ENCODE peak calls at places on chromosomes 6 and 20, in seven cellular contexts. One of them, this sample, is unnamed.

GRCh38 chr6:94636780-94637385 is 940.5 kb upstream of the MANEA start:
- DNase-seq in neuronal stem cell: peak; percentile 24
- DNase-seq in H1: no peak
- DNase-seq in IMR-90: peak; percentile 1
- DNase-seq in H9: peak; percentile 36
- DNase-seq in trophoblast cell: no peak
- DNase-seq in mesenchymal stem cell: peak; percentile 28
- DNase-seq in this sample: peak; percentile 63

GRCh38 chr6:31441368-31442267 is 38.2 kb downstream of the MICA start:
- DNase-seq in neuronal stem cell: peak; percentile 70
- DNase-seq in H1: peak; percentile 46
- DNase-seq in mesenchymal stem cell: peak; percentile 66
- DNase-seq in H9: peak; percentile 87
- DNase-seq in trophoblast cell: peak; percentile 27
- DNase-seq in IMR-90: peak; percentile 34
- DNase-seq in this sample: peak; percentile 67

GRCh38 chr20:38855356-38855755 is 49.9 kb downstream of the PPP1R16B start:
- DNase-seq in mesenchymal stem cell: no peak
- DNase-seq in H9: no peak
- DNase-seq in IMR-90: peak; percentile 35
- DNase-seq in trophoblast cell: no peak
- DNase-seq in H1: no peak
- DNase-seq in neuronal stem cell: no peak
- DNase-seq in this sample: no peak

GRCh38 chr6:136772685-136773472 is 19.4 kb downstream of the MAP3K5 start:
- DNase-seq in trophoblast cell: peak; percentile 87
- DNase-seq in H1: no peak
- DNase-seq in neuronal stem cell: no peak
- DNase-seq in mesenchymal stem cell: no peak
- DNase-seq in IMR-90: no peak
- DNase-seq in H9: peak; percentile 58
- DNase-seq in this sample: peak; percentile 89

GRCh38 chr6:1442929-1443328 is 53.6 kb downstream of the FOXF2 start:
- DNase-seq in neuronal stem cell: no peak
- DNase-seq in trophoblast cell: no peak
- DNase-seq in H1: no peak
- DNase-seq in H9: no peak
- DNase-seq in mesenchymal stem cell: no peak
- DNase-seq in IMR-90: no peak
- DNase-seq in this sample: no peak

GRCh38 chr6:85079761-85080160 is 315.4 kb upstream of the TBX18 start:
- DNase-seq in neuronal stem cell: no peak
- DNase-seq in mesenchymal stem cell: no peak
- DNase-seq in H9: no peak
- DNase-seq in IMR-90: no peak
- DNase-seq in H1: no peak
- DNase-seq in trophoblast cell: no peak
- DNase-seq in this sample: no peak

GRCh38 chr6:25781134-25781533 is 26.6 kb downstream of the SLC17A4 start:
- DNase-seq in H1: no peak
- DNase-seq in mesenchymal stem cell: no peak
- DNase-seq in trophoblast cell: no peak
- DNase-seq in H9: no peak
- DNase-seq in IMR-90: no peak
- DNase-seq in neuronal stem cell: no peak
- DNase-seq in this sample: no peak

GRCh38 chr6:10413850-10414765 is 766 bp downstream of the TFAP2A start:
- DNase-seq in mesenchymal stem cell: no peak
- DNase-seq in H9: peak; percentile 67
- DNase-seq in H1: no peak
- DNase-seq in neuronal stem cell: no peak
- DNase-seq in IMR-90: no peak
- DNase-seq in trophoblast cell: peak; percentile 53
- DNase-seq in this sample: peak; percentile 92

GRCh38 chr20:1816384-1817381 is 78.5 kb upstream of the SIRPA start:
- DNase-seq in H9: peak; percentile 21
- DNase-seq in mesenchymal stem cell: peak; percentile 50
- DNase-seq in IMR-90: peak; percentile 63
- DNase-seq in H1: no peak
- DNase-seq in neuronal stem cell: no peak
- DNase-seq in trophoblast cell: no peak
- DNase-seq in this sample: no peak

GRCh38 chr6:7998103-7998725 is 66.0 kb downstream of the BLOC1S5 start:
- DNase-seq in H1: no peak
- DNase-seq in trophoblast cell: peak; percentile 45
- DNase-seq in neuronal stem cell: no peak
- DNase-seq in mesenchymal stem cell: peak; percentile 35
- DNase-seq in IMR-90: peak; percentile 93
- DNase-seq in H9: no peak
- DNase-seq in this sample: no peak

GRCh38 chr6:15897063-15897934 is 231.6 kb upstream of the MYLIP start:
- DNase-seq in H9: no peak
- DNase-seq in H1: no peak
- DNase-seq in IMR-90: peak; percentile 5
- DNase-seq in mesenchymal stem cell: peak; percentile 91
- DNase-seq in neuronal stem cell: no peak
- DNase-seq in trophoblast cell: peak; percentile 75
- DNase-seq in this sample: peak; percentile 47

GRCh38 chr6:154613137-154613676 is 102.7 kb upstream of the CNKSR3 start:
- DNase-seq in trophoblast cell: peak; percentile 7
- DNase-seq in neuronal stem cell: no peak
- DNase-seq in H1: no peak
- DNase-seq in IMR-90: peak; percentile 79
- DNase-seq in H9: no peak
- DNase-seq in mesenchymal stem cell: peak; percentile 89
- DNase-seq in this sample: no peak

GRCh38 chr6:129695373-129696027 is 14.5 kb downstream of the ARHGAP18 start:
- DNase-seq in H1: no peak
- DNase-seq in trophoblast cell: no peak
- DNase-seq in IMR-90: no peak
- DNase-seq in neuronal stem cell: no peak
- DNase-seq in H9: no peak
- DNase-seq in mesenchymal stem cell: no peak
- DNase-seq in this sample: no peak

GRCh38 chr20:35025116-35025515 is 67.5 kb downstream of the TRPC4AP start:
- DNase-seq in neuronal stem cell: no peak
- DNase-seq in H1: no peak
- DNase-seq in trophoblast cell: no peak
- DNase-seq in H9: no peak
- DNase-seq in IMR-90: no peak
- DNase-seq in mesenchymal stem cell: no peak
- DNase-seq in this sample: no peak

GRCh38 chr20:45297786-45298497 is 8.7 kb upstream of the RBPJL start:
- DNase-seq in neuronal stem cell: no peak
- DNase-seq in H9: no peak
- DNase-seq in mesenchymal stem cell: no peak
- DNase-seq in IMR-90: no peak
- DNase-seq in H1: no peak
- DNase-seq in trophoblast cell: no peak
- DNase-seq in this sample: no peak

GRCh38 chr6:39420300-39421265 is 98.1 kb upstream of the KCNK16 start:
- DNase-seq in mesenchymal stem cell: no peak
- DNase-seq in H9: no peak
- DNase-seq in neuronal stem cell: no peak
- DNase-seq in IMR-90: peak; percentile 2
- DNase-seq in trophoblast cell: no peak
- DNase-seq in H1: no peak
- DNase-seq in this sample: no peak

GRCh38 chr6:143928853-143929252 is 64.6 kb downstream of the ZC2HC1B start:
- DNase-seq in neuronal stem cell: no peak
- DNase-seq in IMR-90: no peak
- DNase-seq in H1: no peak
- DNase-seq in trophoblast cell: no peak
- DNase-seq in mesenchymal stem cell: no peak
- DNase-seq in H9: no peak
- DNase-seq in this sample: no peak

GRCh38 chr6:151065027-151065815 is 174.5 kb upstream of the AKAP12 start:
- DNase-seq in H1: no peak
- DNase-seq in H9: no peak
- DNase-seq in trophoblast cell: no peak
- DNase-seq in IMR-90: no peak
- DNase-seq in neuronal stem cell: no peak
- DNase-seq in mesenchymal stem cell: no peak
- DNase-seq in this sample: no peak

GRCh38 chr6:142551145-142551811 is 249.5 kb downstream of the ADGRG6 start:
- DNase-seq in neuronal stem cell: no peak
- DNase-seq in H1: no peak
- DNase-seq in trophoblast cell: no peak
- DNase-seq in IMR-90: no peak
- DNase-seq in H9: peak; percentile 40
- DNase-seq in mesenchymal stem cell: no peak
- DNase-seq in this sample: peak; percentile 23

GRCh38 chr6:19723533-19723932 is 113.6 kb upstream of the ID4 start:
- DNase-seq in H9: no peak
- DNase-seq in trophoblast cell: no peak
- DNase-seq in neuronal stem cell: no peak
- DNase-seq in mesenchymal stem cell: peak; percentile 76
- DNase-seq in IMR-90: peak; percentile 93
- DNase-seq in H1: no peak
- DNase-seq in this sample: peak; percentile 46

GRCh38 chr20:56554869-56555268 is 21.8 kb downstream of the FAM209B start:
- DNase-seq in trophoblast cell: peak; percentile 24
- DNase-seq in mesenchymal stem cell: peak; percentile 97
- DNase-seq in neuronal stem cell: no peak
- DNase-seq in IMR-90: peak; percentile 90
- DNase-seq in H9: peak; percentile 40
- DNase-seq in H1: no peak
- DNase-seq in this sample: peak; percentile 64

GRCh38 chr20:25484224-25484846 is 76.9 kb downstream of the GINS1 start:
- DNase-seq in H1: no peak
- DNase-seq in trophoblast cell: no peak
- DNase-seq in neuronal stem cell: no peak
- DNase-seq in H9: no peak
- DNase-seq in IMR-90: no peak
- DNase-seq in mesenchymal stem cell: no peak
- DNase-seq in this sample: peak; percentile 11

GRCh38 chr20:7692478-7692877 is 247.8 kb downstream of the HAO1 start:
- DNase-seq in IMR-90: no peak
- DNase-seq in H9: no peak
- DNase-seq in trophoblast cell: no peak
- DNase-seq in neuronal stem cell: no peak
- DNase-seq in mesenchymal stem cell: no peak
- DNase-seq in H1: no peak
- DNase-seq in this sample: no peak

GRCh38 chr20:7695622-7696021 is 244.6 kb downstream of the HAO1 start:
- DNase-seq in H9: no peak
- DNase-seq in trophoblast cell: no peak
- DNase-seq in neuronal stem cell: no peak
- DNase-seq in H1: no peak
- DNase-seq in IMR-90: peak; percentile 16
- DNase-seq in mesenchymal stem cell: peak; percentile 26
- DNase-seq in this sample: no peak

GRCh38 chr20:7693761-7694160 is 246.5 kb downstream of the HAO1 start:
- DNase-seq in H1: no peak
- DNase-seq in neuronal stem cell: no peak
- DNase-seq in trophoblast cell: no peak
- DNase-seq in IMR-90: no peak
- DNase-seq in H9: no peak
- DNase-seq in mesenchymal stem cell: no peak
- DNase-seq in this sample: no peak

GRCh38 chr20:7696311-7696710 is 243.9 kb downstream of the HAO1 start:
- DNase-seq in mesenchymal stem cell: no peak
- DNase-seq in IMR-90: no peak
- DNase-seq in trophoblast cell: no peak
- DNase-seq in H1: no peak
- DNase-seq in H9: no peak
- DNase-seq in neuronal stem cell: no peak
- DNase-seq in this sample: no peak

DNA sequence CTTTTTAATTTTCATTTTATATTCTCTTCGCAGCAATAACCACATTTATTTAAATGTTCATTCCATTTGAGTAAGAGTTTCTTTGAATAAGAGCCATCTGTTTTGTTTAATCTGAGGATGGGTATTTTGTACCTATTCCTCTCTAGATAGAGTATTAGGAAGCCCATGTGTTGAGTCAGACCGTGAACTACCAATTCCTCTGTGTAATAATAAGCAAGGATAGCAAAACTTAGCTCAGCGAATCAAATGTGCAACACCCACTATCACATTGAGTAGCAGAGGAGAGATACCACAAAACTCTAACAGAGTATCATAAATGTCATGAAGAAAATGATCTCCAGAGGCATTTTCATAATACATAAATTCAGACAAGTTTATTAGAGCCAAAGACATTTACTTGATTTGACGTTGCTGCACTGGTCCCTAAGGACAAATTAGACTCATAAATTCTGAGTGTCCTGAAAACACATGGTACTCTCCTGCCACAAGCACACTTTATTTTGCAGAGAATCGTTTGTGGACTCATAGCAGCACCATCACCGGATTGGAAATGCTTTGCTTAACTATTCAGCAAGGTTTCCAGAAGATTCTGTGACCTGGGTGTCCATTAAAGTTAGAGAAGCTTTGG is 245.2 kb downstream of the HAO1 start:
- DNase-seq in trophoblast cell: no peak
- DNase-seq in H1: no peak
- DNase-seq in IMR-90: no peak
- DNase-seq in neuronal stem cell: no peak
- DNase-seq in H9: no peak
- DNase-seq in mesenchymal stem cell: no peak
- DNase-seq in this sample: no peak
- H2AK5ac ChIP-seq in trophoblast cell: no peak overlapping the region
- H2AK5ac ChIP-seq in H1: no peak overlapping the region
- H2AK5ac ChIP-seq in IMR-90: no peak overlapping the region
- H2AK5ac ChIP-seq in neuronal stem cell: no peak overlapping the region
- H2AK5ac ChIP-seq in H9: no peak overlapping the region
- H2AK5ac ChIP-seq in mesenchymal stem cell: no peak overlapping the region
- H2AK5ac ChIP-seq in this sample: no peak overlapping the region

DNA sequence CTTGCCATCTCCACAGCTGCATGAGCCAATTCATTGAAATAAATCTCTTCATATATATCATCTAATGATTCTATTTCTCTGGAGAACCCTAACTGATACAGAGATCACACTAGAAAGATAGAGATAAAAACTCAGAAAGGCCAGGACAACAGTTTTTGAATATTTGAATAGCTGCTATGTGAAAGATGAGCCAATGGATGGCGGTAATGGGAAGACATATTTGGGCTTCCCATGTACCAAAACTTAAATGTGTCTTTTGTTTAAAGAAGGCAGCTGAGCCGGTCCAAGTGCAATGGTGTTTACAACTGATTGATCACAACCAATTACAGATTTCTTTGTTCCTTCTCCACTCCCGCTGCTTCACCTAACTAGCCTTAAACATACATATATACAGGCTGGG is 35.1 kb downstream of the SGK1 start:
- DNase-seq in trophoblast cell: no peak
- DNase-seq in neuronal stem cell: no peak
- DNase-seq in mesenchymal stem cell: no peak
- DNase-seq in H9: no peak
- DNase-seq in H1: no peak
- DNase-seq in IMR-90: no peak
- DNase-seq in this sample: no peak
- H2BK5ac ChIP-seq in trophoblast cell: no peak overlapping the region
- H2BK5ac ChIP-seq in neuronal stem cell: no peak overlapping the region
- H2BK5ac ChIP-seq in mesenchymal stem cell: no peak overlapping the region
- H2BK5ac ChIP-seq in H9: no peak overlapping the region
- H2BK5ac ChIP-seq in H1: no peak overlapping the region
- H2BK5ac ChIP-seq in IMR-90: no peak overlapping the region
- H2BK5ac ChIP-seq in this sample: no peak overlapping the region

GRCh38 chr20:63020681-63021080 is 13.9 kb upstream of the BHLHE23 start:
- DNase-seq in mesenchymal stem cell: no peak
- DNase-seq in H1: no peak
- DNase-seq in neuronal stem cell: no peak
- DNase-seq in trophoblast cell: no peak
- DNase-seq in IMR-90: no peak
- DNase-seq in H9: peak; percentile 10
- DNase-seq in this sample: no peak
- H2BK120ac ChIP-seq in mesenchymal stem cell: no peak overlapping the region
- H2BK120ac ChIP-seq in H1: no peak overlapping the region
- H2BK120ac ChIP-seq in neuronal stem cell: no peak overlapping the region
- H2BK120ac ChIP-seq in trophoblast cell: peak overlapping the region; percentile 20
- H2BK120ac ChIP-seq in IMR-90: no peak overlapping the region
- H2BK120ac ChIP-seq in H9: no peak overlapping the region
- H2BK120ac ChIP-seq in this sample: no peak overlapping the region

GRCh38 chr6:37974943-37975342 is 155.4 kb downstream of the ZFAND3 start:
- DNase-seq in H9: no peak
- DNase-seq in neuronal stem cell: no peak
- DNase-seq in IMR-90: no peak
- DNase-seq in H1: no peak
- DNase-seq in mesenchymal stem cell: no peak
- DNase-seq in trophoblast cell: no peak
- DNase-seq in this sample: no peak
- H2AK5ac ChIP-seq in H9: no peak overlapping the region
- H2AK5ac ChIP-seq in neuronal stem cell: no peak overlapping the region
- H2AK5ac ChIP-seq in IMR-90: no peak overlapping the region
- H2AK5ac ChIP-seq in H1: no peak overlapping the region
- H2AK5ac ChIP-seq in mesenchymal stem cell: no peak overlapping the region
- H2AK5ac ChIP-seq in trophoblast cell: no peak overlapping the region
- H2AK5ac ChIP-seq in this sample: no peak overlapping the region

This sample was measured in mesendoderm.